ENCODE peak calls at places on chromosomes 12 and 14, in nine cellular contexts. O, C, X, B, S, U, P, I and Y are unnamed samples.

GRCh38 chr12:100473050-100473715 is 483 bp upstream of the NR1H4 start:
- DNase-seq in P (no peak), U (no peak), O (no peak), C (no peak), B (no peak), I (no peak), S (no peak), X (peak; percentile 75), Y (no peak)

GRCh38 chr12:123094349-123095073 is 56.4 kb downstream of the PITPNM2 start:
- DNase-seq in S (peak; percentile 20), P (no peak), X (peak; percentile 47), C (peak; percentile 81), I (no peak), O (peak; percentile 70), U (no peak), B (peak; percentile 56), Y (no peak)

GRCh38 chr14:60164717-60165546 is at the start of gene DHRS7:
- DNase-seq in I (peak; percentile 28), X (peak; percentile 82), P (peak; percentile 71), O (peak; percentile 80), B (no peak), U (peak; percentile 71), C (peak; percentile 94), S (peak; percentile 83), Y (peak; percentile 50)

GRCh38 chr12:101696477-101697196 is 803 bp upstream of the CHPT1 start:
- DNase-seq in C (peak; percentile 84), P (peak; percentile 40), O (peak; percentile 33), B (no peak), I (no peak), S (no peak), X (no peak), U (no peak), Y (no peak)

GRCh38 chr14:95619785-95620417 is 66.3 kb upstream of the TCL1B start:
- DNase-seq in I (no peak), P (no peak), O (no peak), X (no peak), B (no peak), S (no peak), C (no peak), U (no peak), Y (no peak)

GRCh38 chr14:59455411-59455810 is 9.8 kb downstream of the GPR135 start:
- DNase-seq in O (no peak), X (no peak), I (no peak), C (no peak), S (no peak), P (no peak), B (no peak), U (no peak), Y (no peak)

GRCh38 chr14:92039073-92039719 is 663 bp downstream of the TRIP11 start:
- DNase-seq in X (peak; percentile 81), P (peak; percentile 33), S (peak; percentile 71), U (no peak), O (no peak), C (peak; percentile 77), I (no peak), B (peak; percentile 36), Y (no peak)

GRCh38 chr14:23132970-23133369 is 13.9 kb upstream of the CEBPE start:
- DNase-seq in O (no peak), S (no peak), I (no peak), B (no peak), P (no peak), C (no peak), X (no peak), U (no peak), Y (no peak)

GRCh38 chr14:74459289-74459946 is 33.4 kb upstream of the SYNDIG1L start:
- DNase-seq in C (no peak), P (peak; percentile 26), O (no peak), B (peak; percentile 42), U (peak; percentile 43), I (no peak), X (peak; percentile 64), S (peak; percentile 69), Y (no peak)

GRCh38 chr12:12539411-12539810 is 23.3 kb downstream of the DUSP16 start:
- DNase-seq in X (no peak), C (no peak), B (no peak), P (no peak), O (no peak), U (no peak), S (no peak), I (no peak), Y (no peak)

GRCh38 chr12:116559330-116560080 is at the start of gene MAP1LC3B2:
- DNase-seq in B (no peak), X (peak; percentile 95), P (peak; percentile 99), S (no peak), C (peak; percentile 66), I (peak; percentile 30), O (no peak), U (peak; percentile 12), Y (peak; percentile 70)

GRCh38 chr14:22699801-22700564 is 55.8 kb upstream of the OR6J1 start:
- DNase-seq in B (no peak), P (no peak), X (peak; percentile 83), C (no peak), O (no peak), I (no peak), U (no peak), S (no peak), Y (no peak)

GRCh38 chr14:100399052-100399849 is 76.1 kb downstream of the SLC25A47 start:
- DNase-seq in B (no peak), X (no peak), P (peak; percentile 10), I (no peak), O (no peak), C (no peak), S (no peak), U (no peak), Y (no peak)

GRCh38 chr12:115983226-115983798 is 294.2 kb downstream of the MED13L start:
- DNase-seq in S (peak; percentile 55), C (no peak), I (no peak), B (no peak), P (no peak), X (no peak), U (no peak), O (no peak), Y (no peak)

GRCh38 chr14:101559624-101560533 is 1.4 kb upstream of the DIO3 start:
- DNase-seq in S (no peak), U (peak; percentile 32), X (no peak), O (peak; percentile 70), B (no peak), I (no peak), C (peak; percentile 72), P (no peak), Y (no peak)

GRCh38 chr14:74501691-74502090 is 8.1 kb downstream of the ISCA2 start:
- DNase-seq in B (no peak), C (no peak), X (no peak), U (no peak), O (no peak), I (no peak), S (no peak), P (no peak), Y (no peak)

GRCh38 chr14:23787436-23787835 is 151.3 kb downstream of the DHRS2 start:
- DNase-seq in U (no peak), X (no peak), B (no peak), O (no peak), S (no peak), P (no peak), I (no peak), C (no peak), Y (no peak)

GRCh38 chr12:64411427-64411826 is 7.2 kb downstream of the XPOT start:
- DNase-seq in I (no peak), P (no peak), S (no peak), O (no peak), B (no peak), X (no peak), C (no peak), U (no peak), Y (no peak)

GRCh38 chr12:113179023-113179422 is 6.3 kb downstream of the DDX54 start:
- DNase-seq in I (no peak), C (no peak), B (no peak), U (no peak), X (no peak), O (no peak), S (no peak), P (no peak), Y (no peak)

GRCh38 chr12:9707864-9708808 is 24.8 kb downstream of the CLECL1 start:
- DNase-seq in X (peak; percentile 33), O (peak; percentile 28), C (peak; percentile 48), P (peak; percentile 71), S (peak; percentile 38), U (peak; percentile 41), B (peak; percentile 26), I (peak; percentile 41), Y (peak; percentile 35)

GRCh38 chr12:107783406-107784376 is 9.2 kb downstream of the ASCL4 start:
- DNase-seq in O (no peak), S (no peak), C (no peak), B (no peak), I (no peak), X (no peak), U (no peak), P (peak; percentile 70), Y (no peak)

GRCh38 chr14:68506645-68507405 is 286.0 kb downstream of the ZFP36L1 start:
- DNase-seq in C (no peak), O (no peak), I (peak; percentile 23), S (no peak), U (no peak), P (no peak), X (peak; percentile 22), B (no peak), Y (no peak)

GRCh38 chr14:22428681-22429315 is 160.2 kb downstream of the DAD1 start:
- DNase-seq in I (no peak), S (no peak), O (no peak), X (peak; percentile 57), B (no peak), C (no peak), P (peak; percentile 79), U (no peak), Y (no peak)

GRCh38 chr12:115897718-115898117 is 379.8 kb downstream of the MED13L start:
- DNase-seq in P (no peak), U (no peak), C (no peak), I (no peak), X (no peak), O (no peak), S (no peak), B (peak; percentile 35), Y (no peak)

GRCh38 chr12:16949351-16949750 is 343.4 kb upstream of the LMO3 start:
- DNase-seq in O (no peak), X (no peak), P (no peak), I (no peak), B (no peak), U (no peak), C (no peak), S (no peak), Y (no peak)

GRCh38 chr14:92677955-92678354 is 70.5 kb downstream of the LGMN start:
- DNase-seq in C (no peak), O (no peak), P (no peak), U (no peak), X (no peak), S (no peak), B (no peak), I (no peak), Y (no peak)

GRCh38 chr14:101600891-101601602 is 39.8 kb downstream of the DIO3 start:
- DNase-seq in P (no peak), C (no peak), B (no peak), I (no peak), X (no peak), U (no peak), S (no peak), O (no peak), Y (no peak)

GRCh38 chr14:67856806-67857205 is 37.2 kb downstream of the RAD51B start:
- DNase-seq in X (no peak), O (no peak), S (no peak), U (no peak), I (no peak), P (no peak), C (no peak), B (no peak), Y (no peak)

GRCh38 chr14:73168691-73169090 is 32.4 kb downstream of the PSEN1 start:
- DNase-seq in S (no peak), B (no peak), U (no peak), O (no peak), X (no peak), C (no peak), I (no peak), P (no peak), Y (no peak)

GRCh38 chr12:92802906-92803305 is 100.1 kb downstream of the PLEKHG7 start:
- DNase-seq in O (no peak), S (no peak), U (no peak), B (no peak), P (no peak), C (no peak), I (no peak), X (no peak), Y (no peak)

GRCh38 chr14:31388687-31389413 is 31.5 kb downstream of the HEATR5A start:
- DNase-seq in C (no peak), P (no peak), B (no peak), I (no peak), S (no peak), X (no peak), U (no peak), O (no peak), Y (no peak)